ENCODE peak calls at places on chromosomes 7 and 10, in six cellular contexts. W is right lobe of liver, V is gastrocnemius medialis, N is mucosa of descending colon, R is heart right ventricle, E is cardiac muscle cell. A is an unnamed sample. For H3K36me3, the result is how much of the 10 kb centered on the place peaks cover.

GRCh38 chr10:63208981-63209380 is 75.9 kb downstream of the NRBF2 start:
- DNase-seq in W (no peak), V (no peak), R (no peak), N (no peak), E (peak), A (no peak)

GRCh38 chr7:44489955-44490350 is 505 bp downstream of the NUDCD3 start:
- DNase-seq in N (peak), E (no peak), W (peak), R (no peak), V (no peak), A (peak)

GRCh38 chr10:124264271-124264670 is 154.5 kb downstream of the OAT start:
- DNase-seq in R (no peak), N (no peak), E (no peak), W (no peak), V (no peak), A (no peak)

GRCh38 chr10:124562425-124563060 is 100.9 kb downstream of the LHPP start:
- DNase-seq in N (no peak), W (no peak), E (no peak), V (no peak), R (no peak), A (no peak)

GRCh38 chr10:99529483-99530107 is 3.1 kb upstream of the NKX2-3 start:
- DNase-seq in E (no peak), W (no peak), N (no peak), R (no peak), V (no peak), A (no peak)

GRCh38 chr10:60420991-60421894 is 31.6 kb upstream of the ANK3 start:
- DNase-seq in W (no peak), E (no peak), V (no peak), N (no peak), R (no peak), A (no peak)

GRCh38 chr10:58512470-58513188 is at the start of gene BICC1:
- DNase-seq in N (peak), V (peak), E (peak), W (peak), R (peak), A (no peak)

GRCh38 chr7:155878250-155878649 is 66.0 kb upstream of the SHH start:
- DNase-seq in E (no peak), V (no peak), W (no peak), N (no peak), R (no peak), A (no peak)

GRCh38 chr7:129845972-129846327 is 106.8 kb downstream of the UBE2H start:
- DNase-seq in E (no peak), W (no peak), V (no peak), N (no peak), R (no peak), A (no peak)

GRCh38 chr7:47302560-47302959 is 279.4 kb downstream of the TNS3 start:
- DNase-seq in R (no peak), N (no peak), V (no peak), E (no peak), W (no peak), A (no peak)

GRCh38 chr7:27636326-27637006 is 26.2 kb downstream of the HIBADH start:
- DNase-seq in N (no peak), E (no peak), R (no peak), W (no peak), V (no peak), A (no peak)

GRCh38 chr10:133457100-133457841 is 3.5 kb downstream of the SCART1 start:
- DNase-seq in V (no peak), R (no peak), E (no peak), W (peak), N (no peak), A (peak)

GRCh38 chr7:99393363-99394187 is 14.8 kb downstream of the PDAP1 start:
- DNase-seq in N (no peak), V (no peak), W (no peak), R (peak), E (peak), A (peak)

GRCh38 chr7:144738708-144739314 is 97.0 kb downstream of the TPK1 start:
- DNase-seq in N (peak), R (no peak), V (no peak), E (peak), W (no peak), A (no peak)

GRCh38 chr10:99619851-99620712 is at the start of gene SLC25A28:
- DNase-seq in N (peak), W (peak), V (peak), R (peak), E (peak), A (peak)

GRCh38 chr10:118953598-118953997 is 75.9 kb upstream of the NANOS1 start:
- DNase-seq in R (no peak), E (no peak), V (no peak), N (no peak), W (no peak), A (peak)

GRCh38 chr10:63681965-63682704 is 160.9 kb downstream of the REEP3 start:
- DNase-seq in E (no peak), V (peak), W (no peak), N (no peak), R (no peak), A (no peak)

GRCh38 chr10:44384601-44385422 is at the start of gene CXCL12:
- DNase-seq in R (peak), W (peak), V (no peak), E (peak), N (peak), A (peak)

GRCh38 chr10:70130878-70131559 is 1.6 kb downstream of the AIFM2 start:
- DNase-seq in V (no peak), N (no peak), R (no peak), E (no peak), W (no peak), A (no peak)

GRCh38 chr10:5811387-5811821 is 1.8 kb downstream of the GDI2 start:
- DNase-seq in R (no peak), W (no peak), N (no peak), E (peak), V (no peak), A (no peak)

GRCh38 chr10:76492026-76492425 is 1060.6 kb downstream of the LRMDA start:
- DNase-seq in N (no peak), E (no peak), W (no peak), V (no peak), R (no peak), A (no peak)

GRCh38 chr7:27162930-27163775 is 2.2 kb downstream of the HOXA9 start:
- DNase-seq in N (no peak), V (no peak), E (no peak), W (no peak), R (no peak), A (no peak)

GRCh38 chr7:95577137-95577536 is 19.2 kb downstream of the PDK4 start:
- DNase-seq in R (no peak), W (no peak), V (no peak), E (no peak), N (no peak), A (no peak)

GRCh38 chr7:158013085-158013668 is 574.4 kb downstream of the PTPRN2 start:
- DNase-seq in N (no peak), E (no peak), W (no peak), R (no peak), V (no peak), A (no peak)

DNA sequence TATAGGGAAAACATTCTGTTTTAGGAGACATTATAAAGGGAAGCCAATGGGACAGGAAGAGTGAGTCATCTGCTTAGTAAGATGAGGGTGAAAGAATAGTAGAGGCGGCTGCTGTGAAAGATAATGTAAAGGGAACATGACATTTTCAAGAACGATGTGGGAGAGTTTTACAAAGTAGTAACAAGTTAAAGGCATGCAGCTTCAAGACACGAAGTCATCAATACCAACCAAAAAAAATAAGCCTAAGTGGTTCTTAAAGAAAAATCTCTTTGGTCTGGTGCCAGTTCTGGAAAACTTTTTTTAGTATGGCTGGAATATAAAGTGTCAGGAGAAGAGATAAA is 6.1 kb downstream of the GSTO1 start:
- DNase-seq in E (no peak), W (no peak), V (no peak), N (no peak), R (no peak), A (no peak)
- H3K36me3 ChIP-seq in E (under half), W (under half), V (half or more), N (under half), R (under half), A (under half)

DNA sequence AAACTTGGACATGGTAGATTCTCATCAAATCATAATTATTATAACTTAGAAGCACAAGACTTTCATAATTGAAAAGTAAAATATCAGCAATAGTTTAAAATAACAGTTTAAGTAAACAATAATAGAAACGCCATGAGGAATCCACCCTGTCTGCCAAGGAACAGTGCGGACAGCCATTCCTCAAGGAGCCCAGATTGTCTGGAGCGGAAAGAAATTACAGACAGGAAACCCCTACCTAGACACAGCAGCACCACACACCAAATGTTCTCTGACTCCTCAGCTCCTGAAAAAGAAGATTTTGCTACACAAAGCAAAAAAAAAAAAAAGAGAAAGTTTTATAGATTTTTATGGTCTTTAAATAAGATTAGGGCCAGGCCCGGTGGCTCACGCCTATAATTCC is 21.5 kb upstream of the SEC61G start:
- DNase-seq in V (no peak), R (no peak), W (no peak), E (no peak), N (no peak), A (no peak)
- H3K36me3 ChIP-seq in V (under half), R (under half), W (under half), E (under half), N (under half), A (under half)

GRCh38 chr10:68973975-68974374 is 14.6 kb upstream of the KIFBP start:
- DNase-seq in N (no peak), W (no peak), E (no peak), R (no peak), V (no peak), A (no peak)
- H3K36me3 ChIP-seq in N (under half), W (under half), E (half or more), R (half or more), V (half or more), A (half or more)

GRCh38 chr7:39700165-39700564 is 76.8 kb downstream of the RALA start:
- DNase-seq in N (no peak), E (no peak), V (no peak), W (no peak), R (no peak), A (no peak)

GRCh38 chr7:39695852-39696586 is 72.6 kb downstream of the RALA start:
- DNase-seq in E (no peak), V (no peak), R (no peak), W (no peak), N (no peak), A (no peak)

GRCh38 chr7:39693812-39694211 is 70.4 kb downstream of the RALA start:
- DNase-seq in N (no peak), V (no peak), W (no peak), E (no peak), R (no peak), A (no peak)

GRCh38 chr7:39697481-39697880 is 74.1 kb downstream of the RALA start:
- DNase-seq in V (no peak), E (no peak), R (no peak), W (no peak), N (no peak), A (no peak)

DNA sequence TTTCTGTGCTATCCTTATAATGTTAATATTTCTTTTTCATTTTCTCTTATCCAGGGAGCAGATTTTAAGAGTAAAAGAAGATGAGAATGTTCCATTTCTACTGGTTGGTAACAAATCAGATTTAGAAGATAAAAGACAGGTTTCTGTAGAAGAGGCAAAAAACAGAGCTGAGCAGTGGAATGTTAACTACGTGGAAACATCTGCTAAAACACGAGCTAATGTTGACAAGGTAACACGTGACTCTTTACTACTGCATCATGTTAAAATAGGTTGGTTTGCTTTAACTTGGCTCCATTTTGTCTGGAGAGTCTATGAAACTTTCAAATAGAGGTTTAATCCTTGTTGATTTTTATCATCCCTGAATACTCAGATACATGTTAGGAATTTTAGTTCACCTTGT is 73.3 kb downstream of the RALA start:
- DNase-seq in R (no peak), N (no peak), E (no peak), V (no peak), W (no peak), A (no peak)
- H3K36me3 ChIP-seq in R (under half), N (under half), E (under half), V (half or more), W (under half), A (under half)

DNA sequence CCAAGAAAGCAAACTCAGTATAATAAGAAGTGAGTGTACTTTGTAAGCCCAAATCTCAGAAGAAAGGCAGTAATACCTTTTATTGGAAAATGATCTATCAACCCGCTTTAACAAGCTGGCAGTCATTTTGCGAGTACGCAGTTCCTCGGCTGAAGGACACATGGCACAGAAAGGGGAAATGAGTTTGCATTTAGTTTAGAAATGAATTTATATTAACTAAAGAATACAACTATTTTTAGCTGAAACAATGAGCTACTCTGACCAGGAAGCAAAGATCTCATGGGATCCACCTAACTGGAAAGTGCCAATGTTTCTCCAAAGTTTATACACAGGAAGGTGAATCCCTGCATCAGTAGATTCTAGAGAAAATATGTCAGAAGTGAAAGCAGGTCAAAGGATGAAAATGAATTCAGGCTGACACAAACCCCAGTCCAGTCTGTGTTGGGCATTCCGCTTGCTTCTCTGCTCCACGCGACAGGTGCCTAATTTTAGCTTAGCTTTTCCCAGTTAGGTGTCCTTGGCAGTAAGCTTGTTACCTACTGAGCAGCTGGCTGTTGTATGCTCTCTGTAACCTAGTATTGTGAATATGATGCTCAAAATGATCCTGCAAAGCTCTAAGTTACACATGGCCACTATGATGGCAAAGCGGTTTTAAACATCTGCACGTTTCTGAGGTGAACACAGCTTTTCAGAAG is 112.8 kb downstream of the LARP4B start:
- DNase-seq in V (no peak), N (no peak), W (no peak), E (no peak), R (no peak), A (no peak)
- H3K36me3 ChIP-seq in V (half or more), N (under half), W (under half), E (half or more), R (under half), A (half or more)

GRCh38 chr7:152347888-152348287 is 87.9 kb downstream of the KMT2C start:
- DNase-seq in E (no peak), W (no peak), N (no peak), R (no peak), V (no peak), A (no peak)
- H3K36me3 ChIP-seq in E (under half), W (under half), N (under half), R (under half), V (under half), A (under half)

A was measured in stomach.